ENCODE peak calls at places on chromosome 2, in four cellular contexts. A, J, K and Y are unnamed samples. For H3K9me3, the result is how much of the 10 kb centered on the place peaks cover.

GRCh38 chr2:7748717-7749415 is 831.7 kb downstream of the RNF144A start:
- DNase-seq in A (no peak), J (no peak), K (no peak), Y (no peak)

GRCh38 chr2:215713393-215713792 is 277.5 kb upstream of the FN1 start:
- DNase-seq in A (no peak), J (no peak), K (no peak), Y (no peak)

GRCh38 chr2:225173909-225174308 is 131.6 kb upstream of the DOCK10 start:
- DNase-seq in A (no peak), J (no peak), K (no peak), Y (no peak)

GRCh38 chr2:218721488-218721887 is 10.9 kb downstream of the TTLL4 start:
- DNase-seq in A (no peak), J (no peak), K (no peak), Y (no peak)

GRCh38 chr2:136495636-136496035 is 269.7 kb upstream of the THSD7B start:
- DNase-seq in A (no peak), J (no peak), K (no peak), Y (no peak)

GRCh38 chr2:238974510-238975166 is 126.8 kb downstream of the TWIST2 start:
- DNase-seq in A (no peak), J (no peak), K (no peak), Y (no peak)

GRCh38 chr2:157685572-157685971 is 56.9 kb upstream of the ACVR1C start:
- DNase-seq in A (no peak), J (no peak), K (no peak), Y (no peak)

GRCh38 chr2:11683486-11683885 is 13.5 kb upstream of the NTSR2 start:
- DNase-seq in A (peak), J (no peak), K (no peak), Y (no peak)

GRCh38 chr2:134897932-134898331 is 20.7 kb upstream of the CCNT2 start:
- DNase-seq in A (no peak), J (no peak), K (no peak), Y (no peak)

GRCh38 chr2:20242727-20243377 is 17.9 kb upstream of the SDC1 start:
- DNase-seq in A (no peak), J (no peak), K (no peak), Y (no peak)

GRCh38 chr2:44543773-44544725 is 182.3 kb downstream of the CAMKMT start:
- DNase-seq in A (no peak), J (no peak), K (no peak), Y (no peak)

GRCh38 chr2:167509585-167509984 is 621.3 kb downstream of the XIRP2 start:
- DNase-seq in A (no peak), J (no peak), K (no peak), Y (no peak)

GRCh38 chr2:102138331-102138730 is 4.2 kb upstream of the IL1R1 start:
- DNase-seq in A (no peak), J (no peak), K (no peak), Y (no peak)

GRCh38 chr2:217218269-217219140 is 358.6 kb upstream of the TNP1 start:
- DNase-seq in A (no peak), J (no peak), K (no peak), Y (no peak)

GRCh38 chr2:70463581-70463980 is 90.0 kb downstream of the TGFA start:
- DNase-seq in A (no peak), J (no peak), K (no peak), Y (no peak)

GRCh38 chr2:70461414-70461813 is 92.2 kb downstream of the TGFA start:
- DNase-seq in A (no peak), J (no peak), K (no peak), Y (no peak)

GRCh38 chr2:70463997-70464396 is 89.6 kb downstream of the TGFA start:
- DNase-seq in A (no peak), J (no peak), K (no peak), Y (no peak)

GRCh38 chr2:70460333-70460732 is 93.3 kb downstream of the TGFA start:
- DNase-seq in A (no peak), J (no peak), K (no peak), Y (no peak)

GRCh38 chr2:70461981-70462876 is 91.4 kb downstream of the TGFA start:
- DNase-seq in A (no peak), J (no peak), K (no peak), Y (peak)
- TF ChIP-seq POLR2A in A (no peak), J (no peak), K (no peak), Y (no peak)

DNA sequence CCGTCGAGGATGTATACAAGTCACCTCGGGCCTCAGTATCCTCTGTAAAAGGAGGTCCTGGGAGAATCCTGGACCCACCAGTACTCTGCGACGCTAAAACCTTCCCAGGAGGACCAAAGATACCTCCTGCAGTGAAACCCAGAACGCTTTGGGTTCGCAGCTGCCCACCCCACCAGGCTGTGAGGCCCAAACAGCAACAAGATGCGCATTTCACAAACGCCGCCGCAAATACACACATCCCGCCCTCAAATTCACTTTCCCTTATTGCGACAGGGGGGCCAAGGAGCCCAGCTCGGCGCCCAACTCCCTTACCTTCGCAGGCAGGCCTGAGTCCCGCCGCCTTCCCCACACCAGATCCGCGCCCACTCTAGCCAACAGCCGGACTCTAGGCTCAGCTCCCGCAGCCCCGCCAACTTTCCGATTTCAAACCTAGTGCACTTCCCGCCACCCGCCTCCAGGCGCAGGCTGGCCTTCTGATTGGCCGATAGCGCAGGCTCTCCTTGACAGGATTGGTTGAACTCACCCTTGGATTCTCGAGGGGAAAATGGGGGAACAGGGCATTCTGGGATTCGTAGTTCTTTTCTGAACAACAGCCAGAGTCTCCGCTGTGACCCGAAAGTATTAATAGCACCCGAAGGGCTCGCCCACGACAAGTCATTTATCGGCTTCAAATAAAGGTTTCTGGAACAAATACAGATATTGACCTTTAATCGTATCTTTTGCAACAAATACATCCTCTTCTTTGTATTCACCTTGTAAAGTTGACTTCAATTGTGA is at the start of gene SPC25:
- DNase-seq in A (peak), J (peak), K (peak), Y (peak)
- TF ChIP-seq CTCF in A (no peak), J (no peak), K (no peak), Y (no peak)

DNA sequence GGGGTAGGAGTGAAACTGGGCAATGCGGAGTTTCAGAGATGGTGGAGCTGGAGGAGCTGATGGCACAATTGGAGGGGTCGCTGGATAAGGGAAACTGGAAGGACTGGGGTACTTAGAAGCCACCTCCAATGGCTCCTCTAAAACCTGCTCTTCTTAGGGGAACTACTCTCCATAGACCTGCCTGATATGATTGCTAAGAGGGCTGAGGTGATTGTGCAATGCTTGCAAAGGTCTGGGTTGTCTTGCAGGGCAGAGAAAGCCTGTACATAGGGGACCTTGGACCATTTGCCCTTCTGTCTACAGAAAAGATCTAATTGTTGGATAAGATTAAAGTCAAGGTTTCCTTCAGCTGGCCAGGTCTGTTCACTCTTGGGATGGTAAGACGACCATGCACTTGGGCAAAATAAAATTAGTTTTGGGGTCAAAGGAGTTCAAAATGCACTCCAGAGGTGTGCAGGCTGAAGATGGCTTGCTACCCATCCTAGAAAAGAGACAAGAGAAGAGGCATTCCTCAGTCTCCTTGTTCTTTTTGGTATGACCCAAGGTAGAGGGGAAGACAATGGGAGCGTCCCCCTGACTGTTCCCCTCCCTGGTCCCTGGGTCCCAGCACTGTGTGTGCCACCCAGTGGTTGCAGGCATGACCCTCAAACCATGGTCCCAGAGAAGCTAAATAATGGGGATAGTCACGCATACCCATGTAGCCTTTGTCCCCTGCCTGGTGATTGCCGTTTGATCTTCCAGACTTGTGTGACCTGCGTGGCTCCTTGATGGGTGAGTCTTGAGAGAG is 41.1 kb downstream of the STK17B start:
- DNase-seq in A (no peak), J (no peak), K (no peak), Y (no peak)
- H3K9me3 ChIP-seq in A (under half), J (under half), K (under half), Y (under half)

DNA sequence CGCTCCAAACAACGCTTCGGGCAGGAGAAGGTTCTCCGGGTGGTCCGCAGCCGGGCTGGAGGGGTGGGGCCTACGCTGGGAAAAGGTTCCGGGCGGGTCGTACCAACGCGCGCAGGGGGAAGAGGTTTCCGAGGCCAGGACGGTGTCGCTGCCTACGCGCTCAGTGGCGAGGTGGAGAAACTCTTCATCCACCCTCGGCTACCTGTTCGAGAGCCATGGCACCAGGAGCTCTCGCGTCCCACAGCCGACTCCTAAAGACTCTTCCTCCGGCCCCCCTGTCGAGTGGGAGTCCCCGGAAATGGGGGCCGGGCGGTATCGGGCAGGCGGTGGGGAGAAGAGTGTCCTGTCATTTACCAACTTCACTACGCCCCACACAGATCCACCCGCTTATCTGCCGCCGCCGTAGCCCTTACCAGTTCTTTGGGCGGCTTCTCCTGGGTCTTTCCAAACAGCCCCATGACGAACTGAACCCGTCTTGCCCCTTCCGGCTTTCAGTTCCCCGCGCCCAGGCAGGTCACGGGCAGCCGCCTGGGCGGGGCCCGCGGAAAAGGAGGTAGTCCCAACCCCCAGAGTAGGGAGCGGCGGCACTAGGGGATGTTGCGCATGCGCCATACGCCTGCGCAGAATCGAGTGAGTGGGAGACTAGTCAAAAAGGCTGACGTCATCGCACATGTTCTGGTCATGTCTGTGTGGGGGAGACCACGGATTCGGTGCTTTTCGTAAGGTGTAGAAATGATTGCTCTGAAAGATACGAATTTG is at the start of gene CHMP3:
- DNase-seq in A (peak), J (peak), K (peak), Y (peak)
- TF ChIP-seq POLR2A in A (no peak), J (peak), K (peak), Y (peak)

GRCh38 chr2:1855150-1855549 is 110.8 kb upstream of the PXDN start:
- DNase-seq in A (no peak), J (no peak), K (no peak), Y (peak)

GRCh38 chr2:1856922-1857321 is 112.6 kb upstream of the PXDN start:
- DNase-seq in A (no peak), J (no peak), K (no peak), Y (no peak)

GRCh38 chr2:1856481-1856880 is 112.2 kb upstream of the PXDN start:
- DNase-seq in A (no peak), J (no peak), K (no peak), Y (no peak)

GRCh38 chr2:1858733-1859132 is 114.4 kb upstream of the PXDN start:
- DNase-seq in A (no peak), J (no peak), K (no peak), Y (no peak)

GRCh38 chr2:1854747-1855146 is 110.4 kb upstream of the PXDN start:
- DNase-seq in A (no peak), J (no peak), K (no peak), Y (peak)
- TF ChIP-seq CTCF in A (peak), J (no peak), K (no peak), Y (no peak)

GRCh38 chr2:41500895-41501294 is 546.9 kb upstream of the PKDCC start:
- DNase-seq in A (no peak), J (no peak), K (no peak), Y (no peak)

GRCh38 chr2:41496908-41497307 is 550.9 kb upstream of the PKDCC start:
- DNase-seq in A (no peak), J (no peak), K (no peak), Y (no peak)

GRCh38 chr2:41502752-41503151 is 545.1 kb upstream of the PKDCC start:
- DNase-seq in A (no peak), J (no peak), K (no peak), Y (no peak)

GRCh38 chr2:41495050-41495449 is 552.8 kb upstream of the PKDCC start:
- DNase-seq in A (no peak), J (no peak), K (no peak), Y (no peak)

DNA sequence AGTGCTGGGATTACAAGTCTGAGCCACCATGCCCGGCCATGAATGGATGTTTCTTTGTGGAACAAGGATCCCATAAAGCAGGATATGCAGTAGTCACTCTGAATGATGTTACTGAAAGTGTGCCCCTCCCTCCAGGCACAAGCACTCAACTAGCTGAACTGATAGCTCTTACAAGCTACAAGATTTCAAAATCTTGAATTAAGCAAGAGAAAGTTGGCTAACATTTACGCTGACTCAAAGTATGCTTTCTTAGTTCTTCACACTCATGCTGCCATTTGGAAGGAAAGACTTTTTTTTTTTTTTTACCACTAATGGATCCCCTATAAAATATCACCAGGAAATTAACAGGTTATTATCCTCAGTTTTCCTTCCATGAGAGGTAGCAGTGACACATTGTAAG is 549.0 kb upstream of the PKDCC start:
- DNase-seq in A (no peak), J (no peak), K (no peak), Y (no peak)
- H3K9me3 ChIP-seq in A (under half), J (under half), K (under half), Y (under half)